ENCODE peak calls at places on chromosome 18, in eight cellular contexts. D, J, A, H, E, V, W and U are unnamed samples. For H3K9me3, the result is how much of the 10 kb centered on the place peaks cover.

GRCh38 chr18:5155180-5155906 is 41.7 kb downstream of the AKAIN1 start:
- DNase-seq in D (no peak), J (no peak), A (no peak), H (no peak), E (no peak), V (no peak), W (no peak), U (no peak)

GRCh38 chr18:74631242-74632087 is 33.8 kb downstream of the ZNF407 start:
- DNase-seq in D (no peak), J (no peak), A (no peak), H (peak), E (peak), V (no peak), W (no peak), U (no peak)

GRCh38 chr18:9103488-9103887 is 989 bp downstream of the NDUFV2 start:
- DNase-seq in D (no peak), J (no peak), A (no peak), H (peak), E (peak), V (no peak), W (no peak), U (peak)

GRCh38 chr18:6058941-6059340 is 163.6 kb upstream of the TMEM200C start:
- DNase-seq in D (no peak), J (no peak), A (no peak), H (peak), E (peak), V (no peak), W (no peak), U (no peak)

GRCh38 chr18:51168031-51168742 is 29.3 kb downstream of the MEX3C start:
- DNase-seq in D (no peak), J (no peak), A (no peak), H (no peak), E (no peak), V (no peak), W (no peak), U (no peak)

GRCh38 chr18:27860701-27861107 is 316.2 kb downstream of the CDH2 start:
- DNase-seq in D (no peak), J (no peak), A (no peak), H (peak), E (peak), V (no peak), W (no peak), U (no peak)

GRCh38 chr18:48408111-48408726 is 964 bp downstream of the ZBTB7C start:
- DNase-seq in D (peak), J (peak), A (no peak), H (peak), E (no peak), V (no peak), W (peak), U (no peak)

GRCh38 chr18:58893388-58894099 is 28.9 kb downstream of the ZNF532 start:
- DNase-seq in D (no peak), J (no peak), A (no peak), H (no peak), E (peak), V (no peak), W (no peak), U (no peak)

GRCh38 chr18:63725682-63726480 is 23.1 kb downstream of the SERPINB11 start:
- DNase-seq in D (no peak), J (no peak), A (no peak), H (no peak), E (no peak), V (no peak), W (no peak), U (no peak)

GRCh38 chr18:56146565-56146964 is 491.8 kb downstream of the TXNL1 start:
- DNase-seq in D (no peak), J (no peak), A (no peak), H (no peak), E (peak), V (no peak), W (no peak), U (no peak)

GRCh38 chr18:27785815-27786537 is 391.0 kb downstream of the CDH2 start:
- DNase-seq in D (no peak), J (no peak), A (no peak), H (no peak), E (no peak), V (no peak), W (no peak), U (no peak)

GRCh38 chr18:11149441-11150270 is at the start of gene PIEZO2:
- DNase-seq in D (peak), J (peak), A (peak), H (peak), E (peak), V (no peak), W (peak), U (no peak)

GRCh38 chr18:28158083-28158581 is 18.8 kb downstream of the CDH2 start:
- DNase-seq in D (no peak), J (no peak), A (no peak), H (peak), E (no peak), V (no peak), W (peak), U (no peak)

GRCh38 chr18:10135302-10135926 is 221.6 kb downstream of the VAPA start:
- DNase-seq in D (no peak), J (no peak), A (no peak), H (no peak), E (peak), V (no peak), W (no peak), U (no peak)

GRCh38 chr18:29874519-29875098 is 1167.9 kb downstream of the DSC3 start:
- DNase-seq in D (no peak), J (no peak), A (no peak), H (peak), E (peak), V (no peak), W (no peak), U (peak)

GRCh38 chr18:34548973-34549294 is 161.2 kb upstream of the DTNA start:
- DNase-seq in D (no peak), J (no peak), A (no peak), H (no peak), E (no peak), V (no peak), W (no peak), U (no peak)

GRCh38 chr18:73881396-73881795 is 266.2 kb downstream of the FBXO15 start:
- DNase-seq in D (no peak), J (no peak), A (no peak), H (peak), E (no peak), V (no peak), W (no peak), U (no peak)

GRCh38 chr18:51236225-51236624 is 38.7 kb upstream of the MEX3C start:
- DNase-seq in D (no peak), J (no peak), A (no peak), H (peak), E (peak), V (no peak), W (peak), U (no peak)

GRCh38 chr18:54958711-54959625 is at the start of gene CCDC68:
- DNase-seq in D (no peak), J (peak), A (peak), H (no peak), E (peak), V (no peak), W (no peak), U (no peak)

GRCh38 chr18:46950064-46950656 is 32.8 kb downstream of the KATNAL2 start:
- DNase-seq in D (no peak), J (no peak), A (no peak), H (peak), E (peak), V (no peak), W (no peak), U (peak)

GRCh38 chr18:23784811-23785245 is 95.6 kb downstream of the LAMA3 start:
- DNase-seq in D (no peak), J (no peak), A (no peak), H (peak), E (peak), V (no peak), W (no peak), U (no peak)

GRCh38 chr18:46134920-46135675 is 30.9 kb downstream of the HAUS1 start:
- DNase-seq in D (no peak), J (no peak), A (no peak), H (no peak), E (peak), V (no peak), W (peak), U (no peak)

GRCh38 chr18:64037812-64038414 is 68.0 kb downstream of the SERPINB8 start:
- DNase-seq in D (no peak), J (no peak), A (no peak), H (peak), E (peak), V (no peak), W (no peak), U (peak)

GRCh38 chr18:1691860-1692259 is 787.2 kb downstream of the ADCYAP1 start:
- DNase-seq in D (no peak), J (no peak), A (no peak), H (no peak), E (no peak), V (no peak), W (no peak), U (no peak)
- H3K9me3 ChIP-seq in D (under half), J (under half), A (under half), H (under half), E (under half), V (under half), W (under half), U (under half)

GRCh38 chr18:72329533-72329932 is 214.6 kb downstream of the CBLN2 start:
- DNase-seq in D (no peak), J (no peak), A (no peak), H (no peak), E (no peak), V (no peak), W (no peak), U (no peak)
- H3K9me3 ChIP-seq in D (under half), J (under half), A (under half), H (under half), E (under half), V (under half), W (under half), U (under half)

DNA sequence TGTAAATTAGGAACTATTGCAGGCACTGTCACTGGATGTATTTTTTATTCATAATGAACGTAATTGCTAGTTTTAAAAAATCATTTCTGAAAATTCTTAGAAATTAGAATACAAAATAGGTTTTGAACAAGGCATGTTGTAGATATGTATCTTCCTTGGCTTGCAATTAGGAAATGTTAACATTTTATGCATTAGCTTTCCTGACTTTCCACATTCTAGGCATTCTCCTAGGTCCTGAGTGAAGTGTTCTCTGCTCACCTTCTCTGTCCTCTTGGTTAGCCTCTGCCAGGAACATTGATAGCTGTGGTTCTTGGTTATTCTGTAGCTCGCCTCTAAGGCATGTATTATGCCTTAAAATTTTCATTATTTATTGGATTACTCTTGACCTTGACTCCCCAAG is 130.3 kb downstream of the FHOD3 start:
- DNase-seq in D (no peak), J (no peak), A (no peak), H (no peak), E (no peak), V (no peak), W (no peak), U (no peak)
- H3K9me3 ChIP-seq in D (under half), J (under half), A (under half), H (under half), E (under half), V (under half), W (under half), U (under half)

GRCh38 chr18:72197598-72197997 is 346.5 kb downstream of the CBLN2 start:
- DNase-seq in D (no peak), J (no peak), A (no peak), H (peak), E (no peak), V (no peak), W (no peak), U (no peak)
- H3K9me3 ChIP-seq in D (under half), J (under half), A (under half), H (under half), E (under half), V (under half), W (under half), U (under half)

GRCh38 chr18:78965260-78965659 is 14.4 kb upstream of the SALL3 start:
- DNase-seq in D (no peak), J (no peak), A (no peak), H (no peak), E (no peak), V (no peak), W (no peak), U (no peak)
- H3K9me3 ChIP-seq in D (under half), J (under half), A (under half), H (under half), E (under half), V (under half), W (under half), U (under half)